ENCODE peak calls at places on chromosomes 1 and 21, in five cellular contexts. One of them, this sample, is unnamed.

GRCh38 chr1:81549588-81550127 is 251.1 kb upstream of the ADGRL2 start:
- DNase-seq in HFF-Myc: peak
- DNase-seq in cardiac muscle cell: peak
- DNase-seq in heart right ventricle: no peak
- DNase-seq in HepG2: peak
- DNase-seq in this sample: no peak

GRCh38 chr1:24070821-24071393 is 41.0 kb downstream of the MYOM3 start:
- DNase-seq in cardiac muscle cell: peak
- DNase-seq in HepG2: peak
- DNase-seq in HFF-Myc: peak
- DNase-seq in heart right ventricle: peak
- DNase-seq in this sample: peak

GRCh38 chr1:28921286-28921869 is 7.0 kb downstream of the EPB41 start:
- DNase-seq in HepG2: no peak
- DNase-seq in HFF-Myc: no peak
- DNase-seq in cardiac muscle cell: no peak
- DNase-seq in heart right ventricle: no peak
- DNase-seq in this sample: no peak

GRCh38 chr1:245956225-245956624 is 550.9 kb downstream of the SMYD3 start:
- DNase-seq in HepG2: no peak
- DNase-seq in cardiac muscle cell: no peak
- DNase-seq in heart right ventricle: no peak
- DNase-seq in HFF-Myc: no peak
- DNase-seq in this sample: no peak

GRCh38 chr1:111202707-111203623 is 2.5 kb upstream of the DENND2D start:
- DNase-seq in cardiac muscle cell: no peak
- DNase-seq in heart right ventricle: no peak
- DNase-seq in HepG2: peak
- DNase-seq in HFF-Myc: no peak
- DNase-seq in this sample: no peak

GRCh38 chr1:170805957-170806662 is 129.2 kb upstream of the MROH9 start:
- DNase-seq in heart right ventricle: no peak
- DNase-seq in cardiac muscle cell: peak
- DNase-seq in HFF-Myc: no peak
- DNase-seq in HepG2: no peak
- DNase-seq in this sample: no peak

GRCh38 chr1:54782588-54782987 is 18.3 kb upstream of the PARS2 start:
- DNase-seq in HFF-Myc: no peak
- DNase-seq in HepG2: no peak
- DNase-seq in heart right ventricle: no peak
- DNase-seq in cardiac muscle cell: no peak
- DNase-seq in this sample: no peak

GRCh38 chr1:29328897-29329775 is 92.8 kb downstream of the PTPRU start:
- DNase-seq in cardiac muscle cell: no peak
- DNase-seq in HFF-Myc: no peak
- DNase-seq in heart right ventricle: no peak
- DNase-seq in HepG2: no peak
- DNase-seq in this sample: no peak

GRCh38 chr1:58065520-58065919 is 481.0 kb downstream of the OMA1 start:
- DNase-seq in cardiac muscle cell: peak
- DNase-seq in HepG2: peak
- DNase-seq in heart right ventricle: no peak
- DNase-seq in HFF-Myc: no peak
- DNase-seq in this sample: no peak

GRCh38 chr1:61279570-61279969 is 197.2 kb downstream of the NFIA start:
- DNase-seq in heart right ventricle: no peak
- DNase-seq in HepG2: no peak
- DNase-seq in cardiac muscle cell: peak
- DNase-seq in HFF-Myc: no peak
- DNase-seq in this sample: no peak

GRCh38 chr21:33993286-33994231 is 78.0 kb upstream of the ATP5PO start:
- DNase-seq in heart right ventricle: peak
- DNase-seq in HFF-Myc: no peak
- DNase-seq in cardiac muscle cell: no peak
- DNase-seq in HepG2: no peak
- DNase-seq in this sample: no peak

GRCh38 chr1:70528591-70529333 is 117.7 kb downstream of the CTH start:
- DNase-seq in HepG2: peak
- DNase-seq in HFF-Myc: peak
- DNase-seq in cardiac muscle cell: peak
- DNase-seq in heart right ventricle: peak
- DNase-seq in this sample: peak
- TF ChIP-seq CTCF in HepG2: peak
- TF ChIP-seq CTCF in HFF-Myc: peak
- TF ChIP-seq CTCF in cardiac muscle cell: peak
- TF ChIP-seq CTCF in heart right ventricle: peak
- TF ChIP-seq CTCF in this sample: peak

GRCh38 chr21:28239345-28239744 is 753.3 kb downstream of the LTN1 start:
- DNase-seq in HFF-Myc: no peak
- DNase-seq in cardiac muscle cell: peak
- DNase-seq in HepG2: no peak
- DNase-seq in heart right ventricle: no peak
- DNase-seq in this sample: no peak

GRCh38 chr21:28230559-28230958 is 762.1 kb downstream of the LTN1 start:
- DNase-seq in HFF-Myc: no peak
- DNase-seq in cardiac muscle cell: no peak
- DNase-seq in heart right ventricle: no peak
- DNase-seq in HepG2: no peak
- DNase-seq in this sample: no peak

GRCh38 chr21:28237661-28238060 is 755.0 kb downstream of the LTN1 start:
- DNase-seq in HepG2: no peak
- DNase-seq in HFF-Myc: no peak
- DNase-seq in cardiac muscle cell: no peak
- DNase-seq in heart right ventricle: no peak
- DNase-seq in this sample: no peak

GRCh38 chr21:28233536-28234220 is 759.0 kb downstream of the LTN1 start:
- DNase-seq in cardiac muscle cell: no peak
- DNase-seq in HepG2: no peak
- DNase-seq in heart right ventricle: no peak
- DNase-seq in HFF-Myc: no peak
- DNase-seq in this sample: no peak

GRCh38 chr21:28235169-28235892 is 757.3 kb downstream of the LTN1 start:
- DNase-seq in cardiac muscle cell: no peak
- DNase-seq in heart right ventricle: no peak
- DNase-seq in HepG2: no peak
- DNase-seq in HFF-Myc: no peak
- DNase-seq in this sample: no peak
- TF ChIP-seq CTCF in cardiac muscle cell: peak
- TF ChIP-seq CTCF in heart right ventricle: peak
- TF ChIP-seq CTCF in HepG2: no peak
- TF ChIP-seq CTCF in HFF-Myc: no peak
- TF ChIP-seq CTCF in this sample: no peak

GRCh38 chr1:84434081-84434755 is 35.9 kb downstream of the DNASE2B start:
- DNase-seq in heart right ventricle: no peak
- DNase-seq in HepG2: no peak
- DNase-seq in cardiac muscle cell: no peak
- DNase-seq in HFF-Myc: no peak
- DNase-seq in this sample: no peak
- TF ChIP-seq CTCF in heart right ventricle: no peak
- TF ChIP-seq CTCF in HepG2: no peak
- TF ChIP-seq CTCF in cardiac muscle cell: no peak
- TF ChIP-seq CTCF in HFF-Myc: no peak
- TF ChIP-seq CTCF in this sample: no peak

GRCh38 chr1:184162266-184162665 is 110.7 kb downstream of the TSEN15 start:
- DNase-seq in HFF-Myc: no peak
- DNase-seq in cardiac muscle cell: no peak
- DNase-seq in HepG2: no peak
- DNase-seq in heart right ventricle: peak
- DNase-seq in this sample: no peak

GRCh38 chr1:184164529-184164928 is 113.0 kb downstream of the TSEN15 start:
- DNase-seq in HFF-Myc: no peak
- DNase-seq in cardiac muscle cell: no peak
- DNase-seq in heart right ventricle: peak
- DNase-seq in HepG2: no peak
- DNase-seq in this sample: no peak

GRCh38 chr1:184166495-184166894 is 115.0 kb downstream of the TSEN15 start:
- DNase-seq in cardiac muscle cell: no peak
- DNase-seq in HepG2: no peak
- DNase-seq in HFF-Myc: no peak
- DNase-seq in heart right ventricle: no peak
- DNase-seq in this sample: no peak

GRCh38 chr1:184160942-184161698 is 109.6 kb downstream of the TSEN15 start:
- DNase-seq in heart right ventricle: no peak
- DNase-seq in HFF-Myc: no peak
- DNase-seq in cardiac muscle cell: no peak
- DNase-seq in HepG2: no peak
- DNase-seq in this sample: no peak

DNA sequence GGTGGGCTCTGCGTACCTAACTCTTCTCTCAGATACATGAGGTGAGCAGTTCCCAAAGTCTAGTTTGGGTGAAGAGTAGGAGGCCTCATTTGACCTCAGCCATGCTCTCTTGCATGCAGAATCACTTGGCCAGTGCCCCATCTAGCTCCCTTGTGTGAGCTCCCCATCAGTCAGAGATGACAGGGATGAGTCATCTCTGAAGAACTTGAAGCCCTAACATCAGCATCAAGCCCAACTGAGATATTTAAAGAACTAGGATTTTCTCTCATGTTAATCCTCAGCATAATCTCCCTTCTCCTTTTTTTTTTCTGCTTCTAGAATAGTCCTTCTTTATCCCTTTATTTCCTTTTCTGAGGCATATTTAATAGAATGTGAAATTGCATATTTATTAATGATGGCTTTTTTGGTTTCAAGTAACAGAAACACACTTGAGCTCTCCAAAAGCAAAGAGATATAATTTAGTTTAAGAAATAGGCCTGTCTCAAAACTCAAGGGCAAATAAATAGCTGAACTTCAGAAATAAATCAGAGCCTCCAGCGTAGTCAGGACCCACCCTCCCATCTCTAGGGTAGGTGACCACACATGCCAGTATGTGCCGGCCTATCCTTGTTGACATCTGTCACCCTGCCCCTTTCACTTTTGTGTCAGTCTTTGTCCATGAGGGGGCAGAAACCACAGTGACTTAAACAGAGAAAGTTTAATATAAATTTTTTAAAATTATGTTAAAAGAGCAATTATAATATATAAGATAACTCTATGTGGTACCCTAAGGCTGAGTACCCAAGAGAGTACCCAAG is 112.3 kb downstream of the TSEN15 start:
- DNase-seq in heart right ventricle: no peak
- DNase-seq in HepG2: no peak
- DNase-seq in HFF-Myc: no peak
- DNase-seq in cardiac muscle cell: no peak
- DNase-seq in this sample: no peak
- TF ChIP-seq CTCF in heart right ventricle: no peak
- TF ChIP-seq CTCF in HepG2: no peak
- TF ChIP-seq CTCF in HFF-Myc: no peak
- TF ChIP-seq CTCF in cardiac muscle cell: no peak
- TF ChIP-seq CTCF in this sample: no peak

GRCh38 chr1:180622658-180623508 is 8.9 kb upstream of the XPR1 start:
- DNase-seq in cardiac muscle cell: no peak
- DNase-seq in HFF-Myc: no peak
- DNase-seq in heart right ventricle: no peak
- DNase-seq in HepG2: no peak
- DNase-seq in this sample: no peak
- TF ChIP-seq CTCF in cardiac muscle cell: no peak
- TF ChIP-seq CTCF in HFF-Myc: no peak
- TF ChIP-seq CTCF in heart right ventricle: no peak
- TF ChIP-seq CTCF in HepG2: no peak
- TF ChIP-seq CTCF in this sample: no peak

DNA sequence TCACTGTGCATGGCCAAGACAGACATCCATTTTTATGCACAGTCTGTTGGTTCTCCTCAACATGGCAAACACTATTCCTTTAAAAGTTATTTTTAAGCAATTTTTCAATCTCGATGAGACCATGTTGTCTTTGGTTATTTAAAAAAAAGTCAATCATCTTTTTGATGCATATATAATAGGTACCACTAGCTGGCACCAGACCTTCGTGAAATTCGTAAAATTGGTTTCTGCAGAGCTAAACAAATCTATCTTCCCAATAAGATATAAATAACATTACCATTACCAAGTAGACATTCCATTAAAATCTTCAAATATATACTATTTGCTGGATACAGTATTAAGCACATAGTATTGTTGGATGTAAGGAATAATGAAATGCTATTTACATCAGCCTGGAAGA is 220.0 kb upstream of the GREM2 start:
- DNase-seq in HFF-Myc: no peak
- DNase-seq in cardiac muscle cell: no peak
- DNase-seq in heart right ventricle: no peak
- DNase-seq in HepG2: no peak
- DNase-seq in this sample: no peak
- TF ChIP-seq CTCF in HFF-Myc: no peak
- TF ChIP-seq CTCF in cardiac muscle cell: no peak
- TF ChIP-seq CTCF in heart right ventricle: no peak
- TF ChIP-seq CTCF in HepG2: no peak
- TF ChIP-seq CTCF in this sample: no peak

GRCh38 chr1:226601456-226601855 is 52.9 kb downstream of the STUM start:
- DNase-seq in heart right ventricle: no peak
- DNase-seq in HepG2: no peak
- DNase-seq in cardiac muscle cell: no peak
- DNase-seq in HFF-Myc: no peak
- DNase-seq in this sample: no peak

GRCh38 chr1:226600254-226600653 is 51.7 kb downstream of the STUM start:
- DNase-seq in heart right ventricle: no peak
- DNase-seq in cardiac muscle cell: no peak
- DNase-seq in HepG2: no peak
- DNase-seq in HFF-Myc: no peak
- DNase-seq in this sample: no peak

GRCh38 chr1:226603030-226603960 is 54.7 kb downstream of the STUM start:
- DNase-seq in heart right ventricle: peak
- DNase-seq in HepG2: no peak
- DNase-seq in HFF-Myc: peak
- DNase-seq in cardiac muscle cell: no peak
- DNase-seq in this sample: no peak

GRCh38 chr1:226603976-226604845 is 55.6 kb downstream of the STUM start:
- DNase-seq in HepG2: no peak
- DNase-seq in HFF-Myc: no peak
- DNase-seq in cardiac muscle cell: peak
- DNase-seq in heart right ventricle: no peak
- DNase-seq in this sample: peak

GRCh38 chr1:226602186-226603029 is 53.8 kb downstream of the STUM start:
- DNase-seq in HFF-Myc: peak
- DNase-seq in heart right ventricle: peak
- DNase-seq in cardiac muscle cell: no peak
- DNase-seq in HepG2: no peak
- DNase-seq in this sample: peak
- TF ChIP-seq CTCF in HFF-Myc: no peak
- TF ChIP-seq CTCF in heart right ventricle: no peak
- TF ChIP-seq CTCF in cardiac muscle cell: no peak
- TF ChIP-seq CTCF in HepG2: no peak
- TF ChIP-seq CTCF in this sample: no peak

DNA sequence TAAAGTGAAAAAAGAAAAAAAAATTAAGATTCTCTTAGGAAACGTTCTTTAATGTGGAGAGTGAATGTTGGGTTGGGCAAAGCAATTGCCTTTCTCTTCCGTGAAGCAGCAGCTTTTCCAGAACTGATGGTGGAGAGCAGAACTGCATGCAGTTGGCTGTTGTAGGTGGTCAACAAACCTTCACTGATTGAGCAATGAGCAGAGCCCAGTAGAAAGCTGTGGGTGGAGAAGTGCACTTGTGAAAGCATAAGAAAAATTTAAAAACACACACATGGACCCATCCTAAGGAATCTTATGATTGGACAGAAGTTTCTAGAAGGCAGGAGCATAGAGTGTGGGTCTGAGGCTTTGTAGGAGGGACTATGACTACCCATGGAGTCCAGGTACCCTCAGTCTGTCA is 4.5 kb downstream of the PRELP start:
- DNase-seq in HepG2: no peak
- DNase-seq in HFF-Myc: no peak
- DNase-seq in heart right ventricle: no peak
- DNase-seq in cardiac muscle cell: no peak
- DNase-seq in this sample: no peak
- TF ChIP-seq CTCF in HepG2: no peak
- TF ChIP-seq CTCF in HFF-Myc: no peak
- TF ChIP-seq CTCF in heart right ventricle: no peak
- TF ChIP-seq CTCF in cardiac muscle cell: peak
- TF ChIP-seq CTCF in this sample: no peak